ENCODE peak calls at places on chromosomes 6 and 20, in five cellular contexts. F is COR-L47; I is adipocyte; R is KBM-7; O is activated CD4-positive, alpha-beta T cell treated with anti-CD3 and anti-CD28 coated beads, Interleukin-2, amount 50 U/mL, for 1 hour. G is an unnamed sample.
A peak's percentile ranks its signal among the peaks of the same experiment; 100 is the strongest.

GRCh38 chr6:1613631-1614447 is 4.1 kb downstream of the FOXC1 start:
- DNase-seq in I (peak; percentile 53), O (no peak), R (peak; percentile 27), F (no peak), G (no peak)

GRCh38 chr6:53987527-53987888 is 123.7 kb upstream of the MLIP start:
- DNase-seq in O (no peak), I (no peak), R (no peak), F (no peak), G (no peak)

GRCh38 chr6:158061709-158062461 is 80.2 kb downstream of the SYNJ2 start:
- DNase-seq in F (no peak), O (no peak), R (no peak), I (no peak), G (no peak)

GRCh38 chr6:110491644-110492317 is 15.4 kb upstream of the SLC22A16 start:
- DNase-seq in F (no peak), I (peak; percentile 11), O (no peak), R (no peak), G (no peak)

GRCh38 chr20:61257596-61257995 is 5.5 kb downstream of the CDH4 start:
- DNase-seq in O (no peak), F (no peak), I (no peak), R (no peak), G (no peak)

GRCh38 chr6:5481024-5481423 is 219.7 kb downstream of the FARS2 start:
- DNase-seq in F (peak; percentile 83), I (no peak), O (no peak), R (no peak), G (peak; percentile 60)

GRCh38 chr6:162264581-162264980 is 463.0 kb downstream of the PRKN start:
- DNase-seq in I (no peak), F (no peak), O (no peak), R (no peak), G (no peak)

GRCh38 chr6:37889015-37889885 is 69.7 kb downstream of the ZFAND3 start:
- DNase-seq in I (no peak), R (no peak), F (no peak), O (no peak), G (no peak)

GRCh38 chr6:80446454-80447045 is 340.1 kb downstream of the BCKDHB start:
- DNase-seq in F (no peak), O (no peak), R (no peak), I (no peak), G (no peak)

GRCh38 chr20:4813076-4813838 is 91.5 kb downstream of the PRND start:
- DNase-seq in O (peak; percentile 18), I (no peak), F (no peak), R (peak; percentile 75), G (no peak)

GRCh38 chr6:144215402-144215931 is 65.2 kb downstream of the STX11 start:
- DNase-seq in R (no peak), I (peak; percentile 28), O (peak; percentile 11), F (no peak), G (no peak)